ENCODE peak calls at places on chromosome 9, in six cellular contexts. E, I, M, S, A and N are unnamed samples.

GRCh38 chr9:15308511-15308910 is 1.5 kb upstream of the TTC39B start:
- DNase-seq in E (no peak), I (no peak), M (peak; percentile 42), S (no peak), A (peak; percentile 53), N (no peak)

GRCh38 chr9:114551750-114552685 is 35.6 kb upstream of the ATP6V1G1 start:
- DNase-seq in E (no peak), I (no peak), M (peak; percentile 85), S (peak; percentile 92), A (peak; percentile 91), N (no peak)

GRCh38 chr9:114084282-114085073 is 6.4 kb upstream of the AMBP start:
- DNase-seq in E (no peak), I (no peak), M (no peak), S (no peak), A (no peak), N (no peak)

GRCh38 chr9:72383978-72384709 is 19.1 kb upstream of the ZFAND5 start:
- DNase-seq in E (no peak), I (no peak), M (peak; percentile 66), S (no peak), A (peak; percentile 75), N (no peak)

GRCh38 chr9:114246558-114246957 is 76.3 kb upstream of the ORM1 start:
- DNase-seq in E (no peak), I (no peak), M (no peak), S (no peak), A (no peak), N (no peak)

GRCh38 chr9:13787234-13787833 is 507.8 kb upstream of the MPDZ start:
- DNase-seq in E (no peak), I (no peak), M (no peak), S (no peak), A (peak; percentile 66), N (no peak)

GRCh38 chr9:100317706-100318105 is 35.0 kb downstream of the TEX10 start:
- DNase-seq in E (no peak), I (no peak), M (no peak), S (no peak), A (peak; percentile 34), N (no peak)

GRCh38 chr9:7780261-7780988 is 19.2 kb downstream of the DMAC1 start:
- DNase-seq in E (no peak), I (no peak), M (no peak), S (no peak), A (peak; percentile 9), N (no peak)

GRCh38 chr9:21027295-21027694 is 4.1 kb downstream of the HACD4 start:
- DNase-seq in E (no peak), I (no peak), M (no peak), S (no peak), A (peak; percentile 2), N (no peak)

GRCh38 chr9:89592963-89593775 is 11.6 kb upstream of the GADD45G start:
- DNase-seq in E (peak; percentile 32), I (no peak), M (no peak), S (no peak), A (peak; percentile 44), N (no peak)
- TF ChIP-seq CTCF in E (peak; percentile 42), I (no peak), M (peak; percentile 33), S (no peak), A (no peak), N (no peak)

GRCh38 chr9:120032639-120033038 is 547.3 kb downstream of the CDK5RAP2 start:
- DNase-seq in E (no peak), I (no peak), M (no peak), S (no peak), A (no peak), N (no peak)

DNA sequence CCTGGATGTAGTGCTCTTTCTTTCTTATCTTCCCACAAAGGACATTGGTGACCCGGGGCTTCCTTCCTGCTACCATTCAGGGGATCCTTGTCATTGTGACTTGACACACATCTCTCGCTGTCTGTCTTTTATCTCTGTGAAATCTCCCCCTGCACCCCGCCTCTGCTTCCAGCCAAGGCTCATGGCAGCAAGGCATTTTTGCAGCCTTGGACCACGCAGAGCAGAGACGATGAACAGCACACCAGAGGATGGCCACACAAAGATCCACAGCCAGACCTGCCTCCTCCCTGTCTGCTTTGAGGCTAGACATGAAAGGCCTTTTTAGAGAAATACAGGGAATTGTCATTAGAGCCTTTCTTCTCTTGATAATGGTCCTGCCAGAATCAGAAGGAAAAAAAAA is 549.1 kb downstream of the CDK5RAP2 start:
- DNase-seq in E (no peak), I (no peak), M (no peak), S (no peak), A (no peak), N (no peak)
- TF ChIP-seq CTCF in E (no peak), I (no peak), M (no peak), S (no peak), A (no peak), N (no peak)

DNA sequence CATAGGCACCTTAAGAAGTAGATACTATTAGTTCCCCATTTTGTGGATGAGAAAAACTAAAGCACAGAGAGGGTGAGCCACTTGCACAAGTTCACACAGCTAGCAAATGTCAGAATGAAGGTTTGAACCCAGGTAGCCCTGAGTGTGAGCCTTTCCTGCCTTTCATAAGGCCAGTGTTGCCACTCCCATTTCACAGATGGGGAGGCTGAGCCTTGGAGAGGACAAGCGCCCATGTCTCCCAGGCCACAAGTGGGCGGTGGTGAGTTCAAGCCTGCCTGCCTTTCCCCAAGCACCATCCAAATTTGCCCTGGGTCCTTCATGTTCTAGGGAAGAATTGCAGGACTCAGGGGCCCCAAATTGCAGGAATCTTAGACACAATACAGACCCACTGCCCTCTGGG is 50.6 kb downstream of the LHX2 start:
- DNase-seq in E (no peak), I (no peak), M (no peak), S (no peak), A (no peak), N (no peak)
- TF ChIP-seq CTCF in E (peak; percentile 21), I (peak; percentile 43), M (peak; percentile 20), S (peak; percentile 59), A (peak; percentile 30), N (no peak)

DNA sequence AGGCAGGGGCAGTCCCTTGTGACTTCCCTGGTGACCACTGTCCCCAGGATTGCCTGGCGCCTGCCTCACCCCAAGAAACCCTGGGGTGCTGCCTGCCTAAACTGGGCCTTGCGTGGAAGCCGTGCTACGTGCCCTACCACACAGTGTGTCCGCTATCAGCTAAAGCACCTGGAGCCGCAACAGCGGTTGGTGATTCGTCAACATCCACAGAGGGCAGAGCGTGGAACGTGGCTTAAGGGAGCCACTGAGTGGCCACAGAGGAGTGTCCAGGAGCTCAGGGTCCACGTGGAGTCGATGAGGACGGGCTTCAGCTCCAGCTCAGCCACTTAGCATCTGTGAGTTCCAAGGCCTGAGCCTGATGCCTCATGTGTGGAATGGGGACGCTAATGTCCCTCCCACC is 25.3 kb downstream of the LAMC3 start:
- DNase-seq in E (no peak), I (no peak), M (no peak), S (no peak), A (no peak), N (no peak)
- TF ChIP-seq CTCF in E (no peak), I (no peak), M (no peak), S (no peak), A (no peak), N (no peak)

GRCh38 chr9:12666813-12667212 is 26.4 kb upstream of the TYRP1 start:
- DNase-seq in E (no peak), I (no peak), M (no peak), S (no peak), A (no peak), N (no peak)

DNA sequence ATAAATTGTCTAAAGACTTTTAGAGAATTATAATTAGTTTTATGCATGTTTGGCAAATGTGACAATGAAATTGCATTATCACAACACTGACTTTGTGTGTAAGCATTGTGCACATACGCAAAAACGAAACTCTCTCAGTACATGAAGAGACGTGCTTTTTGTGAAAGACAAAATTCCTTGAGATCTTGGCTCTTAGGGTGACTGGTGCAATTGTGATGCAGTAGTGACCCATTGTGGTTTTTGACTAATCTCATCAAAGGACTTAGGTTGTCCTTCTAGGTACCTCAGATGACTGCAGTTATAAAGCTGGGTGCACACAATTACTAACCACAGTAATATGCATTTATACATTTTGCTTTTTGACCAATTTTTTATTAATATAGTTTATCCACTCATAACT is 25.3 kb upstream of the TYRP1 start:
- DNase-seq in E (no peak), I (no peak), M (no peak), S (no peak), A (no peak), N (no peak)
- TF ChIP-seq CTCF in E (no peak), I (no peak), M (no peak), S (no peak), A (no peak), N (no peak)

GRCh38 chr9:126689027-126689825 is 75.5 kb downstream of the LMX1B start:
- DNase-seq in E (no peak), I (no peak), M (no peak), S (no peak), A (no peak), N (no peak)

GRCh38 chr9:126690431-126691051 is 76.8 kb downstream of the LMX1B start:
- DNase-seq in E (peak; percentile 78), I (peak; percentile 85), M (no peak), S (peak; percentile 24), A (no peak), N (peak; percentile 75)

GRCh38 chr9:126692041-126692758 is 78.5 kb downstream of the LMX1B start:
- DNase-seq in E (no peak), I (no peak), M (no peak), S (no peak), A (no peak), N (no peak)

GRCh38 chr9:126687868-126688503 is 74.3 kb downstream of the LMX1B start:
- DNase-seq in E (no peak), I (no peak), M (no peak), S (no peak), A (no peak), N (no peak)

DNA sequence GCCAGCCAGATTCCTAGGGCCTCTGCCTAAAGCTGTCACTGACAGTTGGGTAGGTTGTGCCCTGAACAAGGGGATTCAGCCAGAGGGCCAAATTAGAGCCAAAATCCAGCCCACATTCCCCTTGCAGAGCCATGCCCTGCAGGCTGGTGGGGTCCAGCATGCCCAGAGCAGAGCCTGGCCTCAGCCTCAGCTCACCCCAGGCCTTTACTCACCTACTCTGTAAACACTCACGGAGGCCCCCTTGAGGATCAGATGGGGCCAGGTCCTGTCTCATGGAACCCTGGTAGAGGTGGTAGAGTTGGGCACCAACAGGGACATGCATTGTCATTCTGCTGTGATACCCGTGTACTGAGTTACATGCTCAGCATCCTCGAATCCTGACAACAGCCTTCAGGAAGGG is 74.9 kb downstream of the LMX1B start:
- DNase-seq in E (no peak), I (no peak), M (no peak), S (no peak), A (no peak), N (no peak)
- TF ChIP-seq CTCF in E (no peak), I (no peak), M (no peak), S (no peak), A (no peak), N (no peak)